ENCODE peak calls at places on chromosomes 2 and 18, in nine cellular contexts. H is thoracic aorta, S is endothelial cell of umbilical vein, I is left lung, J is pancreas, G is upper lobe of right lung, V is stomach, K is transverse colon, E is hepatocyte. C is an unnamed sample. For H3K4me1, the result is how much of the 10 kb centered on the place peaks cover.

GRCh38 chr18:31484461-31484860 is 13.5 kb upstream of the DSG2 start:
- DNase-seq in E (no peak), V (no peak), I (no peak), G (no peak), J (no peak), S (no peak), K (no peak), H (no peak), C (no peak)

GRCh38 chr2:199798881-199799580 is 52.0 kb downstream of the FTCDNL1 start:
- DNase-seq in G (no peak), K (peak), J (peak), H (peak), V (no peak), E (no peak), I (no peak), S (peak), C (peak)

GRCh38 chr18:62982600-62983251 is 267.4 kb downstream of the PHLPP1 start:
- DNase-seq in H (no peak), J (peak), E (peak), S (peak), K (peak), G (no peak), V (peak), I (no peak), C (peak)

GRCh38 chr2:85524567-85524923 is 14.4 kb upstream of the MAT2A start:
- DNase-seq in V (peak), I (no peak), G (no peak), E (no peak), K (no peak), H (no peak), J (no peak), S (no peak), C (no peak)

GRCh38 chr2:213995400-213996105 is 415.3 kb upstream of the VWC2L start:
- DNase-seq in G (no peak), S (peak), K (no peak), J (no peak), H (no peak), E (no peak), I (no peak), V (no peak), C (peak)

GRCh38 chr18:50340078-50340477 is 34.8 kb upstream of the SKA1 start:
- DNase-seq in V (no peak), G (peak), S (no peak), H (no peak), E (no peak), K (no peak), I (peak), J (no peak), C (no peak)

GRCh38 chr2:168961450-168962229 is 60.5 kb downstream of the G6PC2 start:
- DNase-seq in I (no peak), J (peak), H (no peak), K (peak), S (peak), G (no peak), V (no peak), E (peak), C (peak)

GRCh38 chr18:79615586-79615985 is 64.0 kb upstream of the CTDP1 start:
- DNase-seq in S (no peak), I (no peak), G (no peak), H (no peak), K (no peak), V (no peak), J (no peak), E (no peak), C (no peak)

GRCh38 chr2:196435189-196435588 is 204.3 kb upstream of the CCDC150 start:
- DNase-seq in E (no peak), K (no peak), I (no peak), H (no peak), J (no peak), S (peak), G (no peak), V (no peak), C (peak)

GRCh38 chr2:96353606-96354095 is 18.1 kb downstream of the NCAPH start:
- DNase-seq in H (no peak), I (no peak), K (no peak), G (no peak), E (no peak), S (peak), J (no peak), V (no peak), C (no peak)

GRCh38 chr2:232075080-232075479 is 113.6 kb downstream of the DIS3L2 start:
- DNase-seq in S (no peak), G (no peak), J (no peak), K (no peak), I (no peak), E (no peak), V (no peak), H (no peak), C (no peak)

GRCh38 chr2:190467575-190468083 is 59.5 kb downstream of the MFSD6 start:
- DNase-seq in S (peak), G (no peak), E (no peak), K (no peak), V (no peak), J (no peak), H (no peak), I (no peak), C (peak)

GRCh38 chr2:101330253-101330921 is 21.9 kb upstream of the RNF149 start:
- DNase-seq in J (peak), K (peak), V (peak), S (peak), G (no peak), E (peak), H (no peak), I (peak), C (peak)

GRCh38 chr2:65396348-65397026 is 35.9 kb downstream of the SPRED2 start:
- DNase-seq in I (no peak), G (no peak), S (no peak), K (peak), V (peak), H (peak), J (no peak), E (no peak), C (peak)

GRCh38 chr2:88129313-88129959 is 1.6 kb upstream of the FABP1 start:
- DNase-seq in S (no peak), G (no peak), K (peak), H (no peak), I (no peak), V (no peak), J (no peak), E (no peak), C (no peak)

GRCh38 chr2:67650292-67651133 is 253.4 kb downstream of the ETAA1 start:
- DNase-seq in E (peak), V (peak), S (peak), J (peak), H (peak), K (peak), G (peak), I (peak), C (peak)

GRCh38 chr2:241739651-241740050 is 5.2 kb downstream of the D2HGDH start:
- DNase-seq in I (peak), H (no peak), K (no peak), E (no peak), V (no peak), S (no peak), J (no peak), G (no peak), C (peak)

GRCh38 chr2:7034313-7034712 is 117.1 kb downstream of the RNF144A start:
- DNase-seq in I (no peak), J (peak), E (peak), H (no peak), K (no peak), G (no peak), S (no peak), V (no peak), C (peak)

GRCh38 chr2:69175795-69176715 is 163.1 kb downstream of the ANTXR1 start:
- DNase-seq in S (no peak), H (no peak), G (no peak), V (no peak), I (no peak), E (peak), K (no peak), J (no peak), C (no peak)

GRCh38 chr2:169005080-169005598 is 26.0 kb downstream of the ABCB11 start:
- DNase-seq in V (no peak), J (no peak), I (no peak), K (no peak), S (no peak), H (no peak), E (no peak), G (no peak), C (no peak)

GRCh38 chr2:219551412-219551811 is 7.6 kb downstream of the TMEM198 start:
- DNase-seq in H (no peak), G (no peak), E (peak), V (no peak), J (no peak), I (no peak), K (no peak), S (no peak), C (peak)

GRCh38 chr2:135913726-135914365 is 37.6 kb upstream of the MCM6 start:
- DNase-seq in V (no peak), E (peak), I (no peak), G (no peak), H (no peak), K (no peak), S (peak), J (no peak), C (peak)

GRCh38 chr2:200839513-200839912 is 24.9 kb downstream of the CLK1 start:
- DNase-seq in K (no peak), V (no peak), I (no peak), S (no peak), H (no peak), G (no peak), J (no peak), E (no peak), C (no peak)

GRCh38 chr2:80269806-80270205 is 34.7 kb downstream of the LRRTM1 start:
- DNase-seq in S (no peak), G (no peak), E (peak), K (peak), H (no peak), V (no peak), J (no peak), I (no peak), C (no peak)

GRCh38 chr2:567865-568638 is 109.2 kb downstream of the TMEM18 start:
- DNase-seq in I (no peak), E (peak), K (no peak), H (no peak), J (no peak), V (no peak), S (no peak), G (no peak), C (no peak)

GRCh38 chr2:194545978-194546377 is 1111.0 kb upstream of the SLC39A10 start:
- DNase-seq in K (no peak), E (no peak), V (no peak), G (no peak), J (no peak), S (peak), H (no peak), I (no peak), C (peak)

GRCh38 chr2:109322646-109323045 is 193.6 kb downstream of the SH3RF3 start:
- DNase-seq in E (no peak), J (no peak), V (no peak), H (no peak), K (no peak), S (peak), G (no peak), I (no peak), C (no peak)

GRCh38 chr2:196335238-196335637 is 163.9 kb upstream of the STK17B start:
- DNase-seq in S (peak), I (no peak), K (no peak), J (no peak), V (no peak), G (no peak), H (no peak), E (no peak), C (peak)

GRCh38 chr18:51614967-51615571 is 417.6 kb upstream of the MEX3C start:
- DNase-seq in I (no peak), K (no peak), E (peak), V (no peak), S (no peak), J (no peak), G (no peak), H (no peak), C (no peak)

GRCh38 chr2:25697559-25698341 is 24.4 kb upstream of the DTNB start:
- DNase-seq in S (no peak), E (no peak), H (no peak), G (peak), K (no peak), J (no peak), V (no peak), I (no peak), C (no peak)

GRCh38 chr18:58955738-58956137 is 91.1 kb downstream of the ZNF532 start:
- DNase-seq in S (no peak), K (no peak), H (no peak), I (no peak), J (no peak), E (no peak), G (no peak), V (no peak), C (no peak)

GRCh38 chr2:151946856-151947523 is 118.8 kb upstream of the ARL5A start:
- DNase-seq in V (no peak), G (no peak), E (peak), J (no peak), I (no peak), S (peak), K (peak), H (no peak), C (no peak)

GRCh38 chr18:58570360-58571064 is 58.4 kb downstream of the ALPK2 start:
- DNase-seq in S (no peak), E (no peak), K (no peak), H (no peak), I (no peak), G (no peak), V (no peak), J (no peak), C (peak)

GRCh38 chr2:3518496-3519254 is 656 bp downstream of the ADI1 start:
- DNase-seq in S (peak), G (peak), I (peak), V (peak), K (peak), E (peak), J (peak), H (peak), C (peak)

GRCh38 chr2:148933456-148933855 is 58.4 kb downstream of the KIF5C start:
- DNase-seq in S (no peak), K (no peak), H (no peak), J (no peak), V (no peak), E (no peak), G (no peak), I (no peak), C (no peak)

GRCh38 chr18:8301427-8302172 is 307.6 kb upstream of the RAB12 start:
- DNase-seq in E (peak), S (no peak), J (peak), K (no peak), I (peak), H (no peak), V (peak), G (no peak), C (peak)

GRCh38 chr18:47930086-47930843 is at the start of gene SMAD2:
- DNase-seq in I (peak), J (peak), E (peak), S (peak), K (peak), H (peak), G (peak), V (peak), C (peak)

GRCh38 chr2:11348209-11348749 is 3.8 kb upstream of the ROCK2 start:
- DNase-seq in K (no peak), E (no peak), V (peak), I (no peak), J (peak), S (peak), H (no peak), G (no peak), C (no peak)

GRCh38 chr2:8193686-8194615 is 487.9 kb upstream of the ID2 start:
- DNase-seq in K (no peak), H (no peak), V (no peak), E (no peak), I (no peak), G (no peak), J (no peak), S (no peak), C (no peak)

GRCh38 chr2:99659874-99660273 is 170.1 kb upstream of the REV1 start:
- DNase-seq in G (no peak), J (no peak), I (no peak), V (no peak), K (no peak), E (no peak), H (no peak), S (no peak), C (peak)

GRCh38 chr2:99653433-99653832 is 163.6 kb upstream of the REV1 start:
- DNase-seq in E (no peak), V (no peak), H (no peak), G (no peak), I (no peak), K (no peak), S (no peak), J (no peak), C (no peak)

GRCh38 chr2:99657691-99658258 is 168.0 kb upstream of the REV1 start:
- DNase-seq in J (no peak), H (no peak), V (no peak), E (no peak), S (no peak), K (no peak), I (no peak), G (no peak), C (no peak)

GRCh38 chr2:99654419-99654818 is 164.6 kb upstream of the REV1 start:
- DNase-seq in G (no peak), S (no peak), H (no peak), E (no peak), V (no peak), K (no peak), I (no peak), J (no peak), C (peak)

GRCh38 chr2:99656938-99657337 is 167.1 kb upstream of the REV1 start:
- DNase-seq in S (no peak), H (no peak), V (no peak), E (no peak), J (no peak), K (no peak), I (no peak), G (no peak), C (no peak)
- H3K27ac ChIP-seq in S (no peak), H (peak), V (no peak), E (no peak), J (no peak), K (no peak), I (no peak), G (no peak), C (no peak)

GRCh38 chr2:187297806-187298205 is 150.2 kb downstream of the CALCRL start:
- DNase-seq in H (no peak), K (no peak), I (no peak), V (no peak), E (no peak), J (no peak), G (no peak), S (no peak), C (no peak)

GRCh38 chr2:187302619-187303018 is 145.4 kb downstream of the CALCRL start:
- DNase-seq in I (no peak), E (no peak), H (no peak), J (no peak), G (no peak), V (no peak), K (peak), S (peak), C (peak)

GRCh38 chr2:187296869-187297268 is 151.2 kb downstream of the CALCRL start:
- DNase-seq in S (no peak), K (no peak), J (no peak), H (no peak), I (no peak), E (no peak), G (no peak), V (no peak), C (no peak)

GRCh38 chr2:187302146-187302545 is 145.9 kb downstream of the CALCRL start:
- DNase-seq in E (no peak), K (no peak), J (no peak), H (no peak), S (peak), G (no peak), V (no peak), I (no peak), C (peak)

DNA sequence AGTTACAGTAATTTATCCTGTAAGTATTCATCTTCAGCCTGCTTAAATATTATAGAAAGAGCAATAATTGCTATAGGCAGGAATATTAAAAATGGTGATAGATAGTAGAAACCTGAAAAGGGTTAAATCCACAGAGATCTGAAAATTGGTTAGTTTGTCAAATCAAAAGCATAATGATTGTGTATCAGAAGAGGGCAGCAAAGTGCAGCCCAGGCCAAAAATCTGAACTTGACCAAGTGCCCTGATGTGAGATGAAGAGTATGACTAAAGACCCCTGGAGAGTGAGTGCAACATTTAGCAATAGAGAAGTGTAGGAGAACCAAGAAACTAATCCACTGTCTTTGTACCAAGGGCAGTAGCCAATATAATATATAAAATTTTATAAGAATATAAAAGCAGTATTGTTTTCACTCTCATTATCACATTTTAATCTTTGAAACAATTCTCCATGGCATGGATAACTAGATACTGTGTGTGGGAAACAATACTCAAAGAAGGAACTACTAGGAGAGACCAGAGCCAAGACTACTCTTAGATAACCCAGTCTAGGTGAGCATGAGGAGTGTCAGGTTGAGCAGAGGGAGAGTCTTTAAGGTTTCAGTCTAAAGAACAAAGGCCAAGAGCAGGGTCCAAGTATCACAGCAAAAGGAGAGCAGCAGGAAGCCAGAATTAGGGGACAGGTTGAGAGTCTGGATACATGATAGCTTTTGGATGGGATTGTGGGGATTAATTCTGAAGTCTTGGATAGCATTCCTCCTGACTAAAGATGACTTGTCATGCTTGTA is 148.7 kb downstream of the CALCRL start:
- DNase-seq in I (no peak), K (no peak), H (no peak), S (peak), E (no peak), G (no peak), J (no peak), V (no peak), C (peak)
- TF ChIP-seq CTCF in I (no peak), K (no peak), H (no peak), S (peak), E (no peak), G (peak), J (no peak), V (no peak), C (peak)

DNA sequence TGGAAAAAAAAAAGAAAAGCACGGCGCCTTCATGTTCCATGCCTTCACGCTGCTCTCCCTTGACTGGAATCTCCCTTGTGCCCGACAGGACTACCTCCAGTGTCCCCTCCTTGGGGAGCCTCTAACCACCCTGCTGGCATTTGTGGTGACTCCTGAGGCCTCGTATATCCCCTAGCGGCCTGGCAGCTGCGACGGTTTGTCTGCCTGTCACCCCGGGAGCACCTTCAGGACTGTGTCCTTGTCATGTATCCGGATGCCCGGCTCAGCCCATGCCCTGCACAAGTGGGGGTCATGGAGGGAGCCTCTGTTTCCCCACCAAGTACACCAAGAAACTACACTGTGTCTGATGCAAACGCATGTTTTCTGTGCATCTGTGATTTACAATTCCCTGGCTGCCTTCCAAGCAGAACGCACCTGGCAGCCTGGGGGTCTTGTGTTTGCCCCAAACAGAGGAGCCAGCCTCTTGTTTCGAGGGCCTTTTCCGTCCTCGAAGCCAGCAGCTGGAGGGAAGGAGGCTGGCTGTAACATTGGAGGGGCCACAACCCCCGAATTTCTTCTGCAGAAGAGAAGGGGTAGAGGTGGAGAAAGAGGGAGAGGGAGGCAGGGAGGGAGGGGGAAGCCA is 18.9 kb downstream of the TWIST2 start:
- DNase-seq in H (no peak), J (no peak), K (no peak), E (no peak), S (peak), I (peak), V (no peak), G (no peak), C (no peak)
- H3K4me1 ChIP-seq in H (half or more), J (under half), K (under half), E (under half), S (under half), I (under half), V (half or more), G (under half), C (under half)

GRCh38 chr2:9258953-9259399 is 52.4 kb downstream of the ASAP2 start:
- DNase-seq in I (no peak), H (no peak), G (no peak), K (no peak), J (no peak), V (no peak), S (peak), E (no peak), C (peak)
- H3K27ac ChIP-seq in I (peak), H (peak), G (peak), K (peak), J (no peak), V (peak), S (peak), E (no peak), C (peak)

GRCh38 chr2:165793779-165794519 is at the start of gene GALNT3:
- DNase-seq in K (peak), S (no peak), G (peak), I (peak), E (peak), J (peak), V (peak), H (no peak), C (no peak)
- TF ChIP-seq CTCF in K (no peak), S (no peak), G (no peak), I (no peak), E (no peak), J (no peak), V (no peak), H (no peak), C (no peak)

C was measured in fibroblast of lung.